ENCODE peak calls at places on chromosomes 16 and 17, in eight cellular contexts. J is cardiac fibroblast, B is cardiac muscle cell, T is WTC11, P is AG10803, L is HFF-Myc, V is lower leg skin, K is psoas muscle. F is an unnamed sample.

GRCh38 chr17:21678451-21679081 is 13.8 kb upstream of the KCNJ18 start:
- DNase-seq in J (no peak), B (no peak), T (no peak), P (no peak), L (no peak), V (peak), K (peak), F (peak)

GRCh38 chr16:87830673-87831420 is 38.5 kb downstream of the SLC7A5 start:
- DNase-seq in J (no peak), B (no peak), T (no peak), P (no peak), L (no peak), V (no peak), K (no peak), F (no peak)

GRCh38 chr16:30027588-30028437 is 3.3 kb downstream of the TLCD3B start:
- DNase-seq in J (no peak), B (no peak), T (no peak), P (no peak), L (no peak), V (no peak), K (no peak), F (no peak)

GRCh38 chr17:32491371-32492280 is 4.8 kb downstream of the CDK5R1 start:
- DNase-seq in J (no peak), B (no peak), T (no peak), P (no peak), L (no peak), V (no peak), K (no peak), F (no peak)

GRCh38 chr17:72176902-72177660 is 56.3 kb downstream of the SOX9 start:
- DNase-seq in J (no peak), B (no peak), T (peak), P (peak), L (no peak), V (no peak), K (no peak), F (no peak)

GRCh38 chr16:84071151-84071550 is 28.6 kb upstream of the SLC38A8 start:
- DNase-seq in J (no peak), B (no peak), T (no peak), P (no peak), L (no peak), V (no peak), K (no peak), F (no peak)

GRCh38 chr17:77437017-77437416 is 296.2 kb downstream of the SEC14L1 start:
- DNase-seq in J (peak), B (peak), T (no peak), P (peak), L (no peak), V (no peak), K (peak), F (no peak)

GRCh38 chr16:70789231-70789926 is 11.6 kb downstream of the VAC14 start:
- DNase-seq in J (peak), B (peak), T (peak), P (peak), L (no peak), V (peak), K (peak), F (no peak)

GRCh38 chr16:54118846-54119245 is 167.7 kb downstream of the IRX3 start:
- DNase-seq in J (peak), B (peak), T (no peak), P (peak), L (no peak), V (no peak), K (no peak), F (no peak)

GRCh38 chr17:21419299-21420239 is 43.4 kb downstream of the KCNJ12 start:
- DNase-seq in J (no peak), B (no peak), T (peak), P (no peak), L (no peak), V (peak), K (no peak), F (no peak)

GRCh38 chr17:67200727-67201301 is 44.2 kb downstream of the HELZ start:
- DNase-seq in J (no peak), B (peak), T (no peak), P (no peak), L (no peak), V (no peak), K (no peak), F (no peak)

GRCh38 chr16:84532855-84533486 is 28.5 kb upstream of the MEAK7 start:
- DNase-seq in J (no peak), B (peak), T (no peak), P (peak), L (no peak), V (no peak), K (no peak), F (no peak)

GRCh38 chr17:74524751-74525725 is 6.2 kb downstream of the CD300LB start:
- DNase-seq in J (no peak), B (no peak), T (no peak), P (no peak), L (no peak), V (peak), K (no peak), F (peak)

GRCh38 chr16:71552698-71553503 is 24.0 kb downstream of the TAT start:
- DNase-seq in J (no peak), B (no peak), T (no peak), P (no peak), L (no peak), V (no peak), K (no peak), F (no peak)

GRCh38 chr17:33297643-33298042 is 4.5 kb upstream of the ASIC2 start:
- DNase-seq in J (no peak), B (no peak), T (no peak), P (no peak), L (no peak), V (no peak), K (no peak), F (no peak)

GRCh38 chr16:19840524-19841110 is 44.0 kb downstream of the GPRC5B start:
- DNase-seq in J (no peak), B (no peak), T (no peak), P (peak), L (no peak), V (no peak), K (peak), F (no peak)

GRCh38 chr17:53950207-53950857 is 127.6 kb downstream of the KIF2B start:
- DNase-seq in J (no peak), B (no peak), T (peak), P (no peak), L (no peak), V (no peak), K (no peak), F (no peak)

GRCh38 chr17:77324227-77324626 is 183.5 kb downstream of the SEC14L1 start:
- DNase-seq in J (no peak), B (no peak), T (peak), P (no peak), L (no peak), V (peak), K (no peak), F (peak)

GRCh38 chr16:60107467-60107866 is 1373.4 kb upstream of the GOT2 start:
- DNase-seq in J (peak), B (peak), T (no peak), P (peak), L (peak), V (no peak), K (no peak), F (no peak)

GRCh38 chr16:4698321-4699029 is 5.1 kb downstream of the NUDT16L1 start:
- DNase-seq in J (no peak), B (no peak), T (no peak), P (no peak), L (no peak), V (peak), K (no peak), F (peak)

GRCh38 chr16:78024159-78024558 is 1.8 kb downstream of the CLEC3A start:
- DNase-seq in J (no peak), B (no peak), T (no peak), P (no peak), L (no peak), V (no peak), K (no peak), F (no peak)

GRCh38 chr17:43367588-43368242 is 31.1 kb upstream of the ARL4D start:
- DNase-seq in J (peak), B (peak), T (no peak), P (peak), L (peak), V (no peak), K (no peak), F (no peak)

GRCh38 chr16:31365131-31365865 is 10.3 kb downstream of the ITGAX start:
- DNase-seq in J (no peak), B (no peak), T (no peak), P (no peak), L (no peak), V (no peak), K (no peak), F (no peak)

GRCh38 chr17:14225153-14226004 is 11.3 kb downstream of the CDRT15 start:
- DNase-seq in J (no peak), B (no peak), T (no peak), P (no peak), L (no peak), V (no peak), K (no peak), F (no peak)

GRCh38 chr17:79981090-79981489 is 54.6 kb downstream of the TBC1D16 start:
- DNase-seq in J (no peak), B (no peak), T (peak), P (no peak), L (no peak), V (peak), K (no peak), F (no peak)

GRCh38 chr17:57806083-57806830 is 43.6 kb downstream of the MRPS23 start:
- DNase-seq in J (no peak), B (no peak), T (no peak), P (no peak), L (no peak), V (no peak), K (no peak), F (no peak)

GRCh38 chr16:25089346-25089745 is 22.2 kb upstream of the LCMT1 start:
- DNase-seq in J (no peak), B (no peak), T (no peak), P (no peak), L (no peak), V (no peak), K (no peak), F (no peak)

GRCh38 chr17:46147167-46147749 is 46.0 kb downstream of the KANSL1 start:
- DNase-seq in J (no peak), B (no peak), T (no peak), P (no peak), L (no peak), V (no peak), K (no peak), F (no peak)

GRCh38 chr16:68000024-68000423 is 740 bp upstream of the DPEP2 start:
- DNase-seq in J (no peak), B (no peak), T (no peak), P (no peak), L (no peak), V (no peak), K (no peak), F (no peak)

GRCh38 chr17:69761011-69761410 is 314.0 kb upstream of the KCNJ16 start:
- DNase-seq in J (no peak), B (no peak), T (no peak), P (peak), L (no peak), V (no peak), K (no peak), F (no peak)

GRCh38 chr17:31674305-31674704 is 184.7 kb downstream of the COPRS start:
- DNase-seq in J (peak), B (peak), T (no peak), P (peak), L (peak), V (no peak), K (no peak), F (no peak)

GRCh38 chr17:9880582-9880999 is 24.5 kb downstream of the RCVRN start:
- DNase-seq in J (peak), B (peak), T (no peak), P (peak), L (no peak), V (peak), K (no peak), F (no peak)

GRCh38 chr17:67546578-67547527 is 169.8 kb downstream of the PITPNC1 start:
- DNase-seq in J (peak), B (peak), T (peak), P (no peak), L (no peak), V (no peak), K (peak), F (no peak)

GRCh38 chr17:5825717-5826330 is 241.5 kb upstream of the NLRP1 start:
- DNase-seq in J (no peak), B (no peak), T (no peak), P (no peak), L (no peak), V (no peak), K (no peak), F (no peak)

GRCh38 chr16:12147681-12148479 is 171.3 kb downstream of the SNX29 start:
- DNase-seq in J (no peak), B (no peak), T (peak), P (no peak), L (no peak), V (no peak), K (no peak), F (no peak)

GRCh38 chr17:82001657-82002056 is 21.0 kb downstream of the CENPX start:
- DNase-seq in J (no peak), B (no peak), T (no peak), P (no peak), L (no peak), V (no peak), K (no peak), F (no peak)
- TF ChIP-seq CTCF in J (no peak), B (no peak), T (no peak), P (no peak), L (no peak), V (no peak), K (no peak), F (no peak)

DNA sequence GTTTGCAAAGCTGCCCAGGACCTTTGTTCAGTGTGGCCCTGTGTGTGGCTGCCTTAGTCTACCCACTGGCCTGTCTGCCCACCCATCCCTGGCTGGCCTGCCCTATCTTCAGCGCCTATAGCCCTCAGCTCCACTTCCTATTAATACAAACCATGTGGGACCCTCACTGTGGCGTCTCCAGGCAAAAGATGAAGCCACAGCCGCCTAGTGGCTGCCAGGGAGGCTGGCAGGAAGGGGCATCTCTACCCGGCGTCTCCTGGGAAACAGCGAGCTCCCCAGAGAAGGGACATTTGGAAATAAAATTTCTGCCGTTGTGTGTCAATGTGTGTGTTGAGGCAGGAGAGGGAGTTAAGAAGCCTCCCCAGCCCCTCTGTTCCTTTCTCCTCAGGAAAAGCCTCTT is 31.5 kb downstream of the NEUROD2 start:
- DNase-seq in J (peak), B (no peak), T (peak), P (peak), L (no peak), V (no peak), K (no peak), F (no peak)
- TF ChIP-seq CTCF in J (peak), B (peak), T (peak), P (peak), L (peak), V (no peak), K (no peak), F (peak)

GRCh38 chr17:82295472-82295814 is 21.9 kb upstream of the CSNK1D start:
- DNase-seq in J (no peak), B (no peak), T (no peak), P (no peak), L (no peak), V (no peak), K (no peak), F (no peak)

GRCh38 chr17:82296511-82297279 is 20.7 kb downstream of the CD7 start:
- DNase-seq in J (no peak), B (no peak), T (no peak), P (no peak), L (no peak), V (no peak), K (no peak), F (no peak)

GRCh38 chr17:82298538-82299421 is 18.6 kb downstream of the CD7 start:
- DNase-seq in J (no peak), B (no peak), T (no peak), P (no peak), L (no peak), V (no peak), K (no peak), F (no peak)

GRCh38 chr17:82297804-82298537 is 19.4 kb downstream of the CD7 start:
- DNase-seq in J (peak), B (peak), T (no peak), P (peak), L (peak), V (peak), K (peak), F (no peak)

DNA sequence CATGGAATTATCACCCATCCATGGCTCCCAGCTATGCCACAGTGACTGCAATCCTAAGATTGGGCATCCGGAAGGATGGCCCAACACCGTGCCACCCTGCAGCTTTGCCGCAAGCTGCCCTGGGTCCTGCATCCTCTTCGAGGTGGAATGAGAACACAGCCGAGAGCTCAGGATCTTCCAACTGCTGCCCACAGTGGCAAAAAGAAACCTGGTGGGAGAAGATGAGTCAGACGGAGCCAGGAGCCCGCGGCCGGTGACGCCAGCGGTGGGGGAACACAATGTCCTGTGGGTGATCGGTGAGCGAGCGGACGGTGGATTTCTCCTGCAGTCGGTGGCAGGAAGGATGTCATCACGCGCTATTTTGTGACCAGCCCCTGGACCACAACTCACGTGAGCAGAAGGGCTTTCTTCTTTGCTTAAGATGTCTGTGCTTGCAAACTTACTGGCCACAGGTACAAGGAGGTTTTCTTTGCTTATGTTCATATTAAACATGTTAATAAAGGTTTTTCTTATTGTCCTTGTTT is 20.1 kb downstream of the CD7 start:
- DNase-seq in J (peak), B (peak), T (no peak), P (peak), L (no peak), V (peak), K (peak), F (no peak)
- TF ChIP-seq CTCF in J (no peak), B (no peak), T (no peak), P (no peak), L (no peak), V (no peak), K (no peak), F (no peak)

DNA sequence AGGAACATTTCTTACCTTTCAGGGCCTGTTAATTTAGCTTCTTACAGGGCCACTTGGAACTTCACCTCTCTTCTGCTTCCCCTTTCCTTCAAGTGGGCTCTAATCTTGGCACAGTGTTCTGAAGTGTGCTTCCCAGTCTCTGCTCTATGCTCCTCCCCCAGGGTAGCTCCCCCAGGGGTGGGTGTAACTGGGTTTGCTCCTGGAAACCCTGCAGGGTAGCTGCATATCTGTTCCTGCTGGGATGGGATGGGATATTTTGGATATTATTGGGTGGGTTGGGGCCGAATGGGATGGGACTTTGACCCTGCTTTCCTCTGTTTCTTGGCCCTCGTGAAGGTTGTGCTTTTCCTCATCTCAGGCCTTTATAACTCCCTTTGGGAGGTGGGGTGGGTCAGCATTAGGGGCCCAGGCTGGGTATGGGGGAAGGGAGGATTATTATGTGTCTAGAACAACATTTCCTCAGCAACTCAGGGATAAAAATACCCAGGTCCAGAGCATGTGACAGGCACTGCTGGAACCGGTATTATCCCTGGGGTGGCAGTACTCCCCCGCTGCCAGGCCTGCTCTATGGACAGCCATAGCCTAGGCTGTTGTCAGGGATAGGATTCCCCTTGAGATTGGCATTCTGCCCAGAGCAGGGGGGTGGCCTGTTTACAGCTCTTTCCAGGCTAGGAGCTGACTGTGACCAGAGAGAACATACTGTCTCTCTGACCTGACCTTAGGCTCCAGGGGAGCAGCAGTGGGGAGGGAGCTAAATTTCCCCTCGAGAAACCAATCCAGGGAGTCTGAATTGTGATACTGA is 5.0 kb downstream of the NFE2L1 start:
- DNase-seq in J (peak), B (peak), T (no peak), P (no peak), L (no peak), V (peak), K (peak), F (no peak)
- TF ChIP-seq CTCF in J (no peak), B (no peak), T (no peak), P (no peak), L (no peak), V (no peak), K (no peak), F (no peak)